ENCODE peak calls at places on chromosomes 1 and 21, in six cellular contexts. C is heart left ventricle, P is body of pancreas, B is uterus, Q is ovary, L is thyroid gland. D is an unnamed sample.
A peak's percentile ranks its signal among the peaks of the same experiment; 100 is the strongest.

GRCh38 chr1:226994357-226995063 is 54.4 kb downstream of the COQ8A start:
- DNase-seq in C (no peak), P (no peak), B (no peak), Q (no peak), L (no peak), D (no peak)

GRCh38 chr1:201828451-201828819 is 522 bp upstream of the IPO9 start:
- DNase-seq in C (no peak), P (no peak), B (no peak), Q (no peak), L (no peak), D (no peak)

GRCh38 chr1:180926164-180926981 is 13.7 kb downstream of the KIAA1614 start:
- DNase-seq in C (peak; percentile 75), P (peak; percentile 45), B (peak; percentile 53), Q (peak; percentile 71), L (peak; percentile 82), D (no peak)

GRCh38 chr1:210736681-210737080 is 397.3 kb downstream of the KCNH1 start:
- DNase-seq in C (no peak), P (no peak), B (no peak), Q (no peak), L (no peak), D (no peak)

GRCh38 chr1:242784074-242784473 is 259.6 kb upstream of the PLD5 start:
- DNase-seq in C (no peak), P (no peak), B (no peak), Q (no peak), L (no peak), D (no peak)

GRCh38 chr21:44050276-44050675 is 38.2 kb downstream of the TRAPPC10 start:
- DNase-seq in C (no peak), P (no peak), B (no peak), Q (no peak), L (peak; percentile 72), D (no peak)

GRCh38 chr1:243271990-243272389 is 16.1 kb downstream of the SDCCAG8 start:
- DNase-seq in C (no peak), P (no peak), B (no peak), Q (no peak), L (no peak), D (no peak)

GRCh38 chr1:244368279-244368678 is 83.4 kb downstream of the ADSS2 start:
- DNase-seq in C (no peak), P (no peak), B (no peak), Q (no peak), L (no peak), D (no peak)

GRCh38 chr21:45507888-45508508 is 34.2 kb downstream of the SLC19A1 start:
- DNase-seq in C (no peak), P (peak; percentile 7), B (no peak), Q (no peak), L (no peak), D (no peak)

GRCh38 chr21:39316062-39316461 is 2.6 kb upstream of the BRWD1 start:
- DNase-seq in C (no peak), P (no peak), B (no peak), Q (no peak), L (no peak), D (no peak)

GRCh38 chr1:173377266-173377665 is 99.9 kb upstream of the PRDX6 start:
- DNase-seq in C (no peak), P (no peak), B (no peak), Q (no peak), L (no peak), D (no peak)

GRCh38 chr1:43878854-43879253 is 54.7 kb upstream of the ARTN start:
- DNase-seq in C (no peak), P (no peak), B (no peak), Q (no peak), L (no peak), D (no peak)

GRCh38 chr21:39630827-39631226 is 18.1 kb downstream of the B3GALT5 start:
- DNase-seq in C (no peak), P (no peak), B (no peak), Q (no peak), L (no peak), D (no peak)

GRCh38 chr1:226772456-226773139 is 33.5 kb upstream of the ITPKB start:
- DNase-seq in C (no peak), P (no peak), B (no peak), Q (no peak), L (no peak), D (no peak)

GRCh38 chr1:29455781-29456180 is 219.5 kb downstream of the PTPRU start:
- DNase-seq in C (no peak), P (no peak), B (no peak), Q (no peak), L (no peak), D (no peak)

GRCh38 chr1:212214377-212214776 is 70.8 kb upstream of the PPP2R5A start:
- DNase-seq in C (no peak), P (no peak), B (no peak), Q (no peak), L (no peak), D (no peak)

GRCh38 chr1:30928789-30929134 is 20.2 kb upstream of the SDC3 start:
- DNase-seq in C (no peak), P (no peak), B (no peak), Q (no peak), L (no peak), D (no peak)

GRCh38 chr1:59156526-59157196 is 140.2 kb upstream of the FGGY start:
- DNase-seq in C (no peak), P (peak; percentile 49), B (no peak), Q (no peak), L (peak; percentile 42), D (no peak)

GRCh38 chr1:197775282-197776262 is at the start of gene DENND1B:
- DNase-seq in C (peak; percentile 68), P (peak; percentile 83), B (peak; percentile 43), Q (peak; percentile 64), L (peak; percentile 92), D (peak; percentile 86)

GRCh38 chr1:150053911-150054310 is 13.7 kb upstream of the VPS45 start:
- DNase-seq in C (no peak), P (no peak), B (no peak), Q (no peak), L (no peak), D (no peak)

GRCh38 chr1:29851666-29852065 is 615.3 kb downstream of the PTPRU start:
- DNase-seq in C (no peak), P (no peak), B (no peak), Q (no peak), L (no peak), D (no peak)

GRCh38 chr1:206471993-206472392 is 1.7 kb downstream of the IKBKE start:
- DNase-seq in C (no peak), P (no peak), B (no peak), Q (no peak), L (no peak), D (no peak)

GRCh38 chr1:181112071-181112929 is 23.8 kb downstream of the IER5 start:
- DNase-seq in C (peak; percentile 54), P (peak; percentile 95), B (peak; percentile 96), Q (peak; percentile 50), L (peak; percentile 34), D (peak; percentile 74)

GRCh38 chr1:65431111-65431705 is 10.7 kb downstream of the LEPR start:
- DNase-seq in C (no peak), P (no peak), B (no peak), Q (no peak), L (no peak), D (no peak)

DNA sequence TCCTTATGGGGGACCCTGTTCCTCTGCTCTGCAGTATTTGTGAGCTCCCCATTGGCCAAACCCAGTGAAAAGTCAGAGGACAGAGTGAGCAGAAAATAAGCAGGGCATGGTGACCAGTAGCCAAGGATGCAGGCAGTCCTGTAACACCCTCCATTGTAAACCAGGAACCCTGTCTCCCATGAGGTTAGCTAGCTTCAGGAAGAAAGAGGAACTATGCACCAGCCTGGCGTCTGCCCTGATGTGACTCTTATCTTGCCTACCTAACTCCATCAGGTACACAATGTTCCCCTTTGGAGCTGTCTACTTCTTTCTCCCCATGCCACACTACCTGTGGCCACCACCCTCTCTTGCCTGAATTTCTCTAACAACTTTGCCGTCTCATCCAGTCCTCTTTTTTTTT is 119.2 kb downstream of the LRIG2 start:
- DNase-seq in C (no peak), P (no peak), B (no peak), Q (no peak), L (no peak), D (no peak)
- H3K27ac ChIP-seq in C (no peak overlapping the region), P (no peak overlapping the region), B (no peak overlapping the region), Q (no peak overlapping the region), L (no peak overlapping the region), D (no peak overlapping the region)

GRCh38 chr1:111351700-111352099 is 61.0 kb downstream of the CHIA start:
- DNase-seq in C (no peak), P (no peak), B (no peak), Q (no peak), L (no peak), D (no peak)

GRCh38 chr1:111346089-111346885 is 55.6 kb downstream of the CHIA start:
- DNase-seq in C (peak; percentile 76), P (peak; percentile 95), B (peak; percentile 83), Q (peak; percentile 84), L (peak; percentile 97), D (peak; percentile 89)
- TF ChIP-seq CTCF in C (peak; percentile 17), P (no peak), B (no peak), Q (no peak), L (no peak), D (no peak)

GRCh38 chr1:21854751-21855131 is 42.7 kb downstream of the LDLRAD2 start:
- DNase-seq in C (no peak), P (no peak), B (no peak), Q (no peak), L (no peak), D (no peak)

GRCh38 chr1:21857840-21858670 is 46.0 kb downstream of the LDLRAD2 start:
- DNase-seq in C (no peak), P (no peak), B (no peak), Q (no peak), L (no peak), D (no peak)

GRCh38 chr1:21855257-21856096 is 43.4 kb downstream of the LDLRAD2 start:
- DNase-seq in C (no peak), P (no peak), B (no peak), Q (no peak), L (no peak), D (no peak)

GRCh38 chr1:21859669-21860179 is 47.7 kb downstream of the LDLRAD2 start:
- DNase-seq in C (no peak), P (no peak), B (no peak), Q (no peak), L (no peak), D (no peak)

DNA sequence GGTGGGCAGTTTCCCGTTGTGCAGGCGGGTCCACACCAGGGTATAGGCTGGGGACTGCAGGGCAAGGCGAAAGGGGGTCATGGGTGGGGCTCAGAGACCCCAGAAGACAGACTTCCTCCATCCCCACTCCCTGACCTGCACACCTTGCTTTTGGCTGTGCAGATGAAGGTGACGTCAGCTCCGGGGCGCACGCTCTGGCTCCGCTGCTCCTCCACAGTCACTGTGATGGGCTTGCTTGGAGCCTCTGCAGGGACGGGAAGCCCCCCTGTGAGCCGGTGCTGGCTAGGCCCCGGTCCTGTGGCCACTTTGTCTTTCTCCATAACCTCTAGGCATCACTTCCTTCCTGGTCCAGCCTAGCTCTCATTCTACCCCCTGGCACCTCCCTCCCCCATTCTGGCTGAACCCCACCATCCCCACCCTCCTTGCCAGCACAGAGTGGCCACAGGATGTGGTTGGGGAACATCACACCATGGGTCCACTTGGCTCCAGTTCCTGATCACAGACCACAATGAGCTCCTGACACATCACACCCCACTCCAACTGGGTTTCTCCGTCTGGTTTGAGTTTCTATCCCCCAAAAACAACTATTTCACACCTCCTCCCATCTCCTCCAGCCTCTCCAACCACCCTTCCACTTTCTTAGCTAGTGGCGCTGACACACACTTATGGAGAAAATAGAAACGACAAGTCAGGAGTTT is 45.2 kb downstream of the LDLRAD2 start:
- DNase-seq in C (no peak), P (no peak), B (no peak), Q (no peak), L (no peak), D (no peak)
- TF ChIP-seq POLR2A in C (no peak), P (no peak), B (no peak), Q (no peak), L (no peak), D (no peak)

GRCh38 chr1:115706774-115707425 is 61.6 kb downstream of the CASQ2 start:
- DNase-seq in C (no peak), P (no peak), B (no peak), Q (no peak), L (no peak), D (no peak)
- H3K27ac ChIP-seq in C (no peak overlapping the region), P (no peak overlapping the region), B (no peak overlapping the region), Q (no peak overlapping the region), L (no peak overlapping the region), D (no peak overlapping the region)